ENCODE peak calls at places on chromosome 17, in five cellular contexts. One of them, this sample, is unnamed.

GRCh38 chr17:58113947-58114346 is 30.7 kb downstream of the DYNLL2 start:
- DNase-seq in heart left ventricle: no peak
- DNase-seq in A549: no peak
- DNase-seq in CD4-positive, alpha-beta memory T cell: no peak
- DNase-seq in GM23248: no peak
- DNase-seq in this sample: no peak

GRCh38 chr17:61309857-61310256 is 89.8 kb upstream of the TBX2 start:
- DNase-seq in A549: no peak
- DNase-seq in CD4-positive, alpha-beta memory T cell: no peak
- DNase-seq in GM23248: peak; percentile 90
- DNase-seq in heart left ventricle: no peak
- DNase-seq in this sample: no peak

GRCh38 chr17:58621174-58621573 is 70.7 kb downstream of the TEX14 start:
- DNase-seq in CD4-positive, alpha-beta memory T cell: no peak
- DNase-seq in GM23248: no peak
- DNase-seq in heart left ventricle: no peak
- DNase-seq in A549: no peak
- DNase-seq in this sample: no peak

GRCh38 chr17:15957608-15958307 is 12.8 kb downstream of the ADORA2B start:
- DNase-seq in A549: no peak
- DNase-seq in heart left ventricle: no peak
- DNase-seq in CD4-positive, alpha-beta memory T cell: no peak
- DNase-seq in GM23248: no peak
- DNase-seq in this sample: no peak

GRCh38 chr17:76196675-76197074 is 43.6 kb downstream of the RNF157 start:
- DNase-seq in CD4-positive, alpha-beta memory T cell: no peak
- DNase-seq in heart left ventricle: peak; percentile 74
- DNase-seq in A549: no peak
- DNase-seq in GM23248: peak; percentile 20
- DNase-seq in this sample: no peak

GRCh38 chr17:48582750-48583069 is 4.6 kb upstream of the HOXB4 start:
- DNase-seq in A549: no peak
- DNase-seq in CD4-positive, alpha-beta memory T cell: no peak
- DNase-seq in heart left ventricle: no peak
- DNase-seq in GM23248: no peak
- DNase-seq in this sample: no peak

GRCh38 chr17:33964344-33964979 is 290.6 kb upstream of the CCL2 start:
- DNase-seq in heart left ventricle: no peak
- DNase-seq in CD4-positive, alpha-beta memory T cell: peak; percentile 14
- DNase-seq in A549: no peak
- DNase-seq in GM23248: no peak
- DNase-seq in this sample: peak; percentile 27

GRCh38 chr17:73694491-73694890 is 50.2 kb upstream of the SDK2 start:
- DNase-seq in CD4-positive, alpha-beta memory T cell: no peak
- DNase-seq in GM23248: no peak
- DNase-seq in A549: no peak
- DNase-seq in heart left ventricle: no peak
- DNase-seq in this sample: no peak

GRCh38 chr17:79563237-79564013 is 47.4 kb downstream of the RBFOX3 start:
- DNase-seq in CD4-positive, alpha-beta memory T cell: no peak
- DNase-seq in GM23248: peak; percentile 32
- DNase-seq in A549: peak; percentile 60
- DNase-seq in heart left ventricle: no peak
- DNase-seq in this sample: no peak

GRCh38 chr17:17772231-17772630 is 64.6 kb downstream of the SREBF1 start:
- DNase-seq in heart left ventricle: no peak
- DNase-seq in CD4-positive, alpha-beta memory T cell: no peak
- DNase-seq in A549: no peak
- DNase-seq in GM23248: no peak
- DNase-seq in this sample: no peak

GRCh38 chr17:32755045-32755805 is 121.7 kb downstream of the MYO1D start:
- DNase-seq in GM23248: peak; percentile 82
- DNase-seq in CD4-positive, alpha-beta memory T cell: peak; percentile 51
- DNase-seq in heart left ventricle: no peak
- DNase-seq in A549: peak; percentile 55
- DNase-seq in this sample: no peak

GRCh38 chr17:8455660-8456059 is 20.0 kb downstream of the NDEL1 start:
- DNase-seq in heart left ventricle: no peak
- DNase-seq in A549: no peak
- DNase-seq in GM23248: no peak
- DNase-seq in CD4-positive, alpha-beta memory T cell: no peak
- DNase-seq in this sample: no peak

GRCh38 chr17:75601057-75601987 is 13.7 kb downstream of the MYO15B start:
- DNase-seq in A549: peak; percentile 82
- DNase-seq in GM23248: peak; percentile 32
- DNase-seq in heart left ventricle: peak; percentile 77
- DNase-seq in CD4-positive, alpha-beta memory T cell: peak; percentile 46
- DNase-seq in this sample: no peak

GRCh38 chr17:75130632-75131277 is 787 bp downstream of the NT5C start:
- DNase-seq in CD4-positive, alpha-beta memory T cell: peak; percentile 39
- DNase-seq in A549: peak; percentile 81
- DNase-seq in heart left ventricle: no peak
- DNase-seq in GM23248: peak; percentile 76
- DNase-seq in this sample: no peak

GRCh38 chr17:72479113-72479512 is 358.3 kb downstream of the SOX9 start:
- DNase-seq in A549: no peak
- DNase-seq in CD4-positive, alpha-beta memory T cell: no peak
- DNase-seq in GM23248: no peak
- DNase-seq in heart left ventricle: no peak
- DNase-seq in this sample: no peak

GRCh38 chr17:77508047-77508715 is 367.4 kb downstream of the SEC14L1 start:
- DNase-seq in GM23248: no peak
- DNase-seq in heart left ventricle: no peak
- DNase-seq in CD4-positive, alpha-beta memory T cell: no peak
- DNase-seq in A549: no peak
- DNase-seq in this sample: no peak

GRCh38 chr17:46950997-46951621 is 27.9 kb downstream of the RPRML start:
- DNase-seq in GM23248: no peak
- DNase-seq in heart left ventricle: no peak
- DNase-seq in CD4-positive, alpha-beta memory T cell: no peak
- DNase-seq in A549: no peak
- DNase-seq in this sample: no peak

GRCh38 chr17:64385187-64386083 is 5.2 kb downstream of the PECAM1 start:
- DNase-seq in GM23248: peak; percentile 87
- DNase-seq in CD4-positive, alpha-beta memory T cell: no peak
- DNase-seq in heart left ventricle: peak; percentile 73
- DNase-seq in A549: peak; percentile 53
- DNase-seq in this sample: no peak
- H3K4me3 ChIP-seq in GM23248: peak overlapping the region; percentile 4
- H3K4me3 ChIP-seq in CD4-positive, alpha-beta memory T cell: no peak overlapping the region
- H3K4me3 ChIP-seq in heart left ventricle: peak overlapping the region; percentile 34
- H3K4me3 ChIP-seq in A549: no peak overlapping the region
- H3K4me3 ChIP-seq in this sample: no peak overlapping the region

GRCh38 chr17:40361925-40362695 is 2.4 kb downstream of the GJD3 start:
- DNase-seq in CD4-positive, alpha-beta memory T cell: no peak
- DNase-seq in A549: no peak
- DNase-seq in GM23248: no peak
- DNase-seq in heart left ventricle: no peak
- DNase-seq in this sample: no peak
- H3K4me1 ChIP-seq in CD4-positive, alpha-beta memory T cell: peaks cover 21% of the 10 kb centered on the region
- H3K4me1 ChIP-seq in A549: peaks cover 30% of the 10 kb centered on the region
- H3K4me1 ChIP-seq in GM23248: no peaks in the 10 kb centered on the region
- H3K4me1 ChIP-seq in heart left ventricle: peaks cover 34% of the 10 kb centered on the region
- H3K4me1 ChIP-seq in this sample: peaks cover 13% of the 10 kb centered on the region

DNA sequence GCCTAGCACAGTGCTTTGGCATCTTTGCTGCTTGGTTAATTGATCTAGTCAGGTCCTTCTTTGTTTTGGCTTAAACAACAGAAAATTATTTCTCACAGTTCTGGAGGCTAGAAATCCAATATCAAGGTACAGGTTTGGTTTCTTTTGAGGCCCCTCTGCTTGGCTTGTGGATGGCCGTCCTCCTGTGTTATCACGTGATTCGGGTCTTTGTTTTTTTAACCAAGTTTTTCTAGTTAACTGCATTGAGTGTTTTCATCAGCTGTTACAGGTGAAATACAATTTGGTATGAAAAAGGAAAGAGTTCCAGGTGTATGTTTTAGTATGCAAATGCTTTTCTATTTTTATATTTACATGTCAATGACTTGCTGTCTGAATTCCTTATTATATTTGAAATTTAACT is 2.8 kb downstream of the NLK start:
- DNase-seq in CD4-positive, alpha-beta memory T cell: no peak
- DNase-seq in A549: no peak
- DNase-seq in heart left ventricle: no peak
- DNase-seq in GM23248: no peak
- DNase-seq in this sample: no peak
- H3K4me3 ChIP-seq in CD4-positive, alpha-beta memory T cell: no peak overlapping the region
- H3K4me3 ChIP-seq in A549: no peak overlapping the region
- H3K4me3 ChIP-seq in heart left ventricle: peak overlapping the region; percentile 1
- H3K4me3 ChIP-seq in GM23248: peak overlapping the region; percentile 69
- H3K4me3 ChIP-seq in this sample: no peak overlapping the region

DNA sequence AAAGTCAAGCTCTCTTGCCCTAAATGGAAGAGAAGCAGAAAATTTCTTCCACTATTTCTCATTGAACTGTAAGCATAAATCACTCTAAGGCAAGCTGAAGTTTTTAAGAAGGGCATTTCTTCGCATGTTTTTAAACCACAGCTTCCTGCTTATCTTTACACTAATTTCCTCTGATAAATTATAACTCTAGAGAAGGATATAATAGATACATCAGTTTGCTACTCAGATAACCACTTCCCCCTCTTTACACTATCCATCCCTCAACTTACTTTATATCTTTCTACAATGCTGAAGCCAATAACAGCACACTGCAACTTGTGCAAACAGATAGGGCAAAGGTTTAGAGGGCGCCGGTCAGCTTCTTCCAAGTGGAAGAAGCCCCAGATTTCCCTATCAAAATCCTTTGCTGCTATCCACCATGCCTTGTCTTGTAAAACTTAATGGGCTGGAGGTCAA is 49.8 kb upstream of the LRRC37A3 start:
- DNase-seq in heart left ventricle: no peak
- DNase-seq in CD4-positive, alpha-beta memory T cell: peak; percentile 47
- DNase-seq in A549: no peak
- DNase-seq in GM23248: no peak
- DNase-seq in this sample: no peak
- H3K4me1 ChIP-seq in heart left ventricle: peaks cover 9% of the 10 kb centered on the region
- H3K4me1 ChIP-seq in CD4-positive, alpha-beta memory T cell: peaks cover 79% of the 10 kb centered on the region
- H3K4me1 ChIP-seq in A549: peaks cover 20% of the 10 kb centered on the region
- H3K4me1 ChIP-seq in GM23248: peaks cover 5% of the 10 kb centered on the region
- H3K4me1 ChIP-seq in this sample: no peaks in the 10 kb centered on the region

GRCh38 chr17:43713494-43714162 is 45.0 kb downstream of the SOST start:
- DNase-seq in GM23248: peak; percentile 71
- DNase-seq in heart left ventricle: peak; percentile 66
- DNase-seq in A549: peak; percentile 76
- DNase-seq in CD4-positive, alpha-beta memory T cell: no peak
- DNase-seq in this sample: no peak
- H3K4me3 ChIP-seq in GM23248: peak overlapping the region; percentile 69
- H3K4me3 ChIP-seq in heart left ventricle: peak overlapping the region; percentile 65
- H3K4me3 ChIP-seq in A549: peak overlapping the region; percentile 44
- H3K4me3 ChIP-seq in CD4-positive, alpha-beta memory T cell: no peak overlapping the region
- H3K4me3 ChIP-seq in this sample: peak overlapping the region; percentile 63